ENCODE peak calls at places on chromosomes 2 and 18, in six cellular contexts. Q, S, J, F, M and X are unnamed samples.

GRCh38 chr2:239193925-239194687 is 206.7 kb downstream of the HDAC4 start:
- DNase-seq in Q (no peak), S (peak), J (no peak), F (no peak), M (no peak), X (peak)

GRCh38 chr2:68720665-68721064 is 13.9 kb upstream of the ARHGAP25 start:
- DNase-seq in Q (no peak), S (no peak), J (no peak), F (no peak), M (no peak), X (no peak)

GRCh38 chr2:198448803-198449202 is 644.4 kb downstream of the PLCL1 start:
- DNase-seq in Q (no peak), S (no peak), J (no peak), F (no peak), M (no peak), X (no peak)

GRCh38 chr2:217189131-217189530 is 329.3 kb upstream of the TNP1 start:
- DNase-seq in Q (no peak), S (no peak), J (no peak), F (no peak), M (no peak), X (no peak)

GRCh38 chr2:99420751-99421299 is 69.0 kb downstream of the REV1 start:
- DNase-seq in Q (no peak), S (no peak), J (no peak), F (no peak), M (peak), X (no peak)

GRCh38 chr2:221596192-221596591 is 24.1 kb upstream of the EPHA4 start:
- DNase-seq in Q (no peak), S (no peak), J (no peak), F (no peak), M (peak), X (no peak)

GRCh38 chr2:61210332-61210981 is 48.5 kb downstream of the C2orf74 start:
- DNase-seq in Q (no peak), S (no peak), J (peak), F (no peak), M (peak), X (no peak)

GRCh38 chr2:216920150-216920846 is 60.4 kb upstream of the TNP1 start:
- DNase-seq in Q (no peak), S (no peak), J (no peak), F (no peak), M (no peak), X (no peak)

GRCh38 chr2:184875911-184876310 is 277.6 kb downstream of the ZNF804A start:
- DNase-seq in Q (no peak), S (no peak), J (no peak), F (no peak), M (no peak), X (no peak)

GRCh38 chr2:97673915-97674283 is 4.4 kb downstream of the C2orf92 start:
- DNase-seq in Q (peak), S (no peak), J (no peak), F (peak), M (no peak), X (peak)

GRCh38 chr18:51171208-51171607 is 26.3 kb downstream of the MEX3C start:
- DNase-seq in Q (no peak), S (no peak), J (no peak), F (no peak), M (no peak), X (no peak)

GRCh38 chr2:158845869-158846268 is 50.8 kb downstream of the DAPL1 start:
- DNase-seq in Q (no peak), S (no peak), J (no peak), F (no peak), M (peak), X (no peak)

GRCh38 chr2:32472605-32473004 is 115.8 kb downstream of the BIRC6 start:
- DNase-seq in Q (no peak), S (no peak), J (no peak), F (no peak), M (no peak), X (no peak)

GRCh38 chr2:65687614-65688013 is 255.2 kb upstream of the SPRED2 start:
- DNase-seq in Q (no peak), S (no peak), J (no peak), F (no peak), M (no peak), X (no peak)